ENCODE peak calls at places on chromosomes 4 and X, in seven cellular contexts. One of them, this sample, is unnamed.
A peak's percentile ranks its signal among the peaks of the same experiment; 100 is the strongest.

GRCh38 chrX:2714551-2714950 is 23.5 kb downstream of the CD99 start:
- DNase-seq in HCT116: no peak
- DNase-seq in SK-N-SH: no peak
- DNase-seq in K562: no peak
- DNase-seq in HepG2: no peak
- DNase-seq in H1: no peak
- DNase-seq in GM12878: no peak
- DNase-seq in this sample: no peak

GRCh38 chr4:139242511-139243051 is 37.4 kb downstream of the MGARP start:
- DNase-seq in HCT116: no peak
- DNase-seq in SK-N-SH: no peak
- DNase-seq in K562: no peak
- DNase-seq in HepG2: no peak
- DNase-seq in H1: no peak
- DNase-seq in GM12878: no peak
- DNase-seq in this sample: no peak

GRCh38 chr4:1237981-1238675 is 10.8 kb downstream of the CTBP1 start:
- DNase-seq in HCT116: no peak
- DNase-seq in SK-N-SH: peak; percentile 14
- DNase-seq in K562: no peak
- DNase-seq in HepG2: no peak
- DNase-seq in H1: no peak
- DNase-seq in GM12878: no peak
- DNase-seq in this sample: no peak

GRCh38 chr4:156238171-156238570 is 284.5 kb upstream of the CTSO start:
- DNase-seq in HCT116: no peak
- DNase-seq in SK-N-SH: no peak
- DNase-seq in K562: no peak
- DNase-seq in HepG2: no peak
- DNase-seq in H1: no peak
- DNase-seq in GM12878: no peak
- DNase-seq in this sample: peak; percentile 30

GRCh38 chr4:104490096-104490769 is 4.5 kb downstream of the CXXC4 start:
- DNase-seq in HCT116: no peak
- DNase-seq in SK-N-SH: peak; percentile 16
- DNase-seq in K562: no peak
- DNase-seq in HepG2: no peak
- DNase-seq in H1: peak; percentile 48
- DNase-seq in GM12878: peak; percentile 83
- DNase-seq in this sample: no peak

GRCh38 chrX:101265869-101266428 is 25.2 kb downstream of the TAF7L start:
- DNase-seq in HCT116: no peak
- DNase-seq in SK-N-SH: no peak
- DNase-seq in K562: no peak
- DNase-seq in HepG2: no peak
- DNase-seq in H1: no peak
- DNase-seq in GM12878: no peak
- DNase-seq in this sample: no peak

GRCh38 chrX:15686818-15687685 is 22.4 kb upstream of the CLTRN start:
- DNase-seq in HCT116: peak; percentile 8
- DNase-seq in SK-N-SH: peak; percentile 63
- DNase-seq in K562: peak; percentile 54
- DNase-seq in HepG2: peak; percentile 46
- DNase-seq in H1: peak; percentile 49
- DNase-seq in GM12878: peak; percentile 34
- DNase-seq in this sample: peak; percentile 71

GRCh38 chr4:9999956-10000551 is 21.2 kb downstream of the SLC2A9 start:
- DNase-seq in HCT116: no peak
- DNase-seq in SK-N-SH: no peak
- DNase-seq in K562: no peak
- DNase-seq in HepG2: no peak
- DNase-seq in H1: no peak
- DNase-seq in GM12878: no peak
- DNase-seq in this sample: no peak

GRCh38 chrX:131752493-131753198 is 208.8 kb downstream of the OR13H1 start:
- DNase-seq in HCT116: no peak
- DNase-seq in SK-N-SH: peak; percentile 14
- DNase-seq in K562: no peak
- DNase-seq in HepG2: no peak
- DNase-seq in H1: no peak
- DNase-seq in GM12878: peak; percentile 87
- DNase-seq in this sample: no peak

GRCh38 chr4:125736057-125736456 is 421.3 kb downstream of the FAT4 start:
- DNase-seq in HCT116: no peak
- DNase-seq in SK-N-SH: peak; percentile 4
- DNase-seq in K562: no peak
- DNase-seq in HepG2: peak; percentile 3
- DNase-seq in H1: no peak
- DNase-seq in GM12878: no peak
- DNase-seq in this sample: no peak

GRCh38 chrX:5876984-5877655 is 351.5 kb downstream of the NLGN4X start:
- DNase-seq in HCT116: no peak
- DNase-seq in SK-N-SH: peak; percentile 21
- DNase-seq in K562: no peak
- DNase-seq in HepG2: peak; percentile 0
- DNase-seq in H1: peak; percentile 46
- DNase-seq in GM12878: no peak
- DNase-seq in this sample: peak; percentile 67

GRCh38 chr4:110483516-110483915 is 7.6 kb downstream of the ENPEP start:
- DNase-seq in HCT116: no peak
- DNase-seq in SK-N-SH: no peak
- DNase-seq in K562: no peak
- DNase-seq in HepG2: no peak
- DNase-seq in H1: no peak
- DNase-seq in GM12878: no peak
- DNase-seq in this sample: no peak
- TF ChIP-seq JUND in HCT116: no peak
- TF ChIP-seq JUND in SK-N-SH: no peak
- TF ChIP-seq JUND in K562: no peak
- TF ChIP-seq JUND in HepG2: no peak
- TF ChIP-seq JUND in H1: no peak
- TF ChIP-seq JUND in GM12878: no peak
- TF ChIP-seq JUND in this sample: no peak

DNA sequence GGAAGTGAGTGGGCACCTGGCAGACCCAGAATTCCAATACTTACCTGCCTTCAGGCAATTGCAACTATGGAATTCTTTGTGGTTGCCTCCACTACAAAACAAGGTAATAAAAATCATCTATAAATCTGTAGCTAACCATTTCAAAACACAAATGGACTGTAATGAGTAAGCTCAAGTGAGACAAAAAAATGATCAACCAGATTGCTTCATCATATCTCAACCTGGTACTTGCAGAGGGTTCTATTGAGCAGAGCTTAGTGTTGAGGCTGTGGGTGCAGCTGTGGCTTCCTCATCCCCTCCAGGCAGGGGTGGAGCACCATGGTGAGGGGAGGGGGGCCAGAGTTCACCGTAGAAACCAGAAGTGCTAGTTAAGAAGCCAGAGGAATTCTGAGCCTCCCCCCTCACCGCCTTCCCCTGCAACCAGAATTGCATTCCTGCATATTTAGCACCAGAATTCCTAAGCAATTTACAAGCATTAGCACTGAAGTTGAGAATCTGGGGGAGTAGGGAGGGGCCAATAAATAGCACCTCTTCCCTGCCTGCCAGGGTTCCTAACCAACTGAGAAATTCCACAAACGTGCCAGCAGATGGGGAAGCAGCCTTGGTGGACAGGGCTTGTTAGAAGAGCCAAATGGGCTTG is 11.5 kb downstream of the CTAG1A start:
- DNase-seq in HCT116: no peak
- DNase-seq in SK-N-SH: no peak
- DNase-seq in K562: no peak
- DNase-seq in HepG2: no peak
- DNase-seq in H1: peak; percentile 53
- DNase-seq in GM12878: no peak
- DNase-seq in this sample: peak; percentile 42
- TF ChIP-seq JUND in HCT116: no peak
- TF ChIP-seq JUND in SK-N-SH: no peak
- TF ChIP-seq JUND in K562: no peak
- TF ChIP-seq JUND in HepG2: no peak
- TF ChIP-seq JUND in H1: no peak
- TF ChIP-seq JUND in GM12878: no peak
- TF ChIP-seq JUND in this sample: no peak

GRCh38 chrX:39020051-39020669 is 218.9 kb downstream of the MID1IP1 start:
- DNase-seq in HCT116: no peak
- DNase-seq in SK-N-SH: no peak
- DNase-seq in K562: no peak
- DNase-seq in HepG2: no peak
- DNase-seq in H1: no peak
- DNase-seq in GM12878: no peak
- DNase-seq in this sample: no peak
- TF ChIP-seq JUND in HCT116: no peak
- TF ChIP-seq JUND in SK-N-SH: no peak
- TF ChIP-seq JUND in K562: no peak
- TF ChIP-seq JUND in HepG2: no peak
- TF ChIP-seq JUND in H1: no peak
- TF ChIP-seq JUND in GM12878: no peak
- TF ChIP-seq JUND in this sample: no peak

GRCh38 chrX:1392376-1393130 is 640 bp upstream of the SLC25A6 start:
- DNase-seq in HCT116: no peak
- DNase-seq in SK-N-SH: peak; percentile 81
- DNase-seq in K562: peak; percentile 46
- DNase-seq in HepG2: no peak
- DNase-seq in H1: no peak
- DNase-seq in GM12878: no peak
- DNase-seq in this sample: peak; percentile 83

GRCh38 chrX:1393871-1394615 is 2.1 kb upstream of the SLC25A6 start:
- DNase-seq in HCT116: no peak
- DNase-seq in SK-N-SH: no peak
- DNase-seq in K562: no peak
- DNase-seq in HepG2: no peak
- DNase-seq in H1: no peak
- DNase-seq in GM12878: no peak
- DNase-seq in this sample: no peak

GRCh38 chrX:1397001-1397400 is 5.1 kb upstream of the SLC25A6 start:
- DNase-seq in HCT116: no peak
- DNase-seq in SK-N-SH: no peak
- DNase-seq in K562: no peak
- DNase-seq in HepG2: no peak
- DNase-seq in H1: no peak
- DNase-seq in GM12878: no peak
- DNase-seq in this sample: no peak

GRCh38 chrX:1395646-1396216 is 3.8 kb upstream of the SLC25A6 start:
- DNase-seq in HCT116: no peak
- DNase-seq in SK-N-SH: no peak
- DNase-seq in K562: no peak
- DNase-seq in HepG2: no peak
- DNase-seq in H1: no peak
- DNase-seq in GM12878: no peak
- DNase-seq in this sample: no peak

DNA sequence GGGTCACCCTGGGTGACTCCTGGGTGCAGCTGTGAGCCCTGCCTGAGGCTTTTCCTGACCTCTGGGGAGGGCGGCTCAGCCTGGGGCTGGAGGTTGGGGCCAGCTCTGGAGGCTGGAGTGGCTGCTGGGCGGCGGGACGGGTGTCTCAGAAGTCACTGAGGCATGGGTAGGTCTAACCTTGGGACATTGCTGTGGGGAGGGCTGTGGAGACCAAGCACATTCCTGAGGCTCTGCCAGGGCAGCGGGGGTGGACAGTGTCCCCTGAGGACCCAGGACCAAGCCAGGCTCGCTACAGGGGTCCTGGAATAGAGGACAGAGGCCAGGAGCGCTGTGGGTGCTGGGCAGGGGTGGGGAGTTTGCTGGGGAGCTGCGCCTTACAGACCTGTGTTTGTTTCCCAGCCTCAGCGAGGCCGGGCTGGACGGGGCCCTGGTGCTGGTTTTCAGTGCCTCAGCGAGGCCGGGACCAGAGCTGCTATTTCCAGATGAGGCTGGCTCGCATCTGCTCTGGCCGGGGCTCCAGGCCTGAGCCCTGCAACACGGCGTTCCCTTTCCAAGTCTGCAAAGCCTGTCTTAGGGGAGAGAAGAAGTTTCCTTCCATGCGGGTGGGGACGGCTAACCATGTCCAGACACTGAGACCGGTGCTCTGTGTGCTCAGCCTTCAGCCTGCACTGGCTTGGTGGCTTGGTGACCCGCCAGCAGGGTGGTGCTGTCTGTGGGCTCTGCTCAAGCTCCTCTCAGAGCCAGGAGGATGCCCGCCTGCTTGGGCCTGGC is 3.0 kb upstream of the SLC25A6 start:
- DNase-seq in HCT116: no peak
- DNase-seq in SK-N-SH: no peak
- DNase-seq in K562: no peak
- DNase-seq in HepG2: no peak
- DNase-seq in H1: no peak
- DNase-seq in GM12878: no peak
- DNase-seq in this sample: no peak
- TF ChIP-seq JUND in HCT116: no peak
- TF ChIP-seq JUND in SK-N-SH: no peak
- TF ChIP-seq JUND in K562: no peak
- TF ChIP-seq JUND in HepG2: no peak
- TF ChIP-seq JUND in H1: no peak
- TF ChIP-seq JUND in GM12878: no peak
- TF ChIP-seq JUND in this sample: no peak

GRCh38 chr4:6663596-6664393 is 23.3 kb downstream of the MRFAP1 start:
- DNase-seq in HCT116: no peak
- DNase-seq in SK-N-SH: peak; percentile 49
- DNase-seq in K562: no peak
- DNase-seq in HepG2: no peak
- DNase-seq in H1: no peak
- DNase-seq in GM12878: no peak
- DNase-seq in this sample: no peak

GRCh38 chr4:6672131-6672530 is 21.5 kb upstream of the S100P start:
- DNase-seq in HCT116: no peak
- DNase-seq in SK-N-SH: no peak
- DNase-seq in K562: no peak
- DNase-seq in HepG2: no peak
- DNase-seq in H1: no peak
- DNase-seq in GM12878: no peak
- DNase-seq in this sample: no peak

GRCh38 chr4:6671648-6672047 is 22.0 kb upstream of the S100P start:
- DNase-seq in HCT116: no peak
- DNase-seq in SK-N-SH: no peak
- DNase-seq in K562: no peak
- DNase-seq in HepG2: no peak
- DNase-seq in H1: no peak
- DNase-seq in GM12878: no peak
- DNase-seq in this sample: no peak

GRCh38 chr4:6665320-6665654 is 24.8 kb downstream of the MRFAP1 start:
- DNase-seq in HCT116: no peak
- DNase-seq in SK-N-SH: no peak
- DNase-seq in K562: no peak
- DNase-seq in HepG2: no peak
- DNase-seq in H1: no peak
- DNase-seq in GM12878: no peak
- DNase-seq in this sample: no peak

GRCh38 chr4:6668391-6668790 is 25.3 kb upstream of the S100P start:
- DNase-seq in HCT116: no peak
- DNase-seq in SK-N-SH: no peak
- DNase-seq in K562: no peak
- DNase-seq in HepG2: no peak
- DNase-seq in H1: no peak
- DNase-seq in GM12878: no peak
- DNase-seq in this sample: no peak
- TF ChIP-seq JUND in HCT116: no peak
- TF ChIP-seq JUND in SK-N-SH: no peak
- TF ChIP-seq JUND in K562: no peak
- TF ChIP-seq JUND in HepG2: no peak
- TF ChIP-seq JUND in H1: no peak
- TF ChIP-seq JUND in GM12878: no peak
- TF ChIP-seq JUND in this sample: no peak

GRCh38 chrX:45849261-45849660 is 648.6 kb upstream of the DIPK2B start:
- DNase-seq in HCT116: peak; percentile 57
- DNase-seq in SK-N-SH: peak; percentile 26
- DNase-seq in K562: peak; percentile 3
- DNase-seq in HepG2: peak; percentile 61
- DNase-seq in H1: no peak
- DNase-seq in GM12878: no peak
- DNase-seq in this sample: no peak
- TF ChIP-seq JUND in HCT116: no peak
- TF ChIP-seq JUND in SK-N-SH: peak; percentile 24
- TF ChIP-seq JUND in K562: no peak
- TF ChIP-seq JUND in HepG2: no peak
- TF ChIP-seq JUND in H1: no peak
- TF ChIP-seq JUND in GM12878: no peak
- TF ChIP-seq JUND in this sample: no peak

This sample was measured in T47D.